ENCODE peak calls at places on chromosome X, in eight cellular contexts. T is heart right ventricle; K is left ventricle myocardium superior; G is nephron progenitor cell; B is CD8-positive, alpha-beta memory T cell; A is HEK293T; P is AG10803; H is type B pancreatic cell. R is an unnamed sample.

GRCh38 chrX:21374994-21375794 is 976 bp downstream of the CNKSR2 start:
- DNase-seq in H (no peak), B (no peak), P (no peak), G (peak), K (peak), T (no peak), A (no peak), R (no peak)

GRCh38 chrX:26442340-26442739 is 226.4 kb downstream of the MAGEB5 start:
- DNase-seq in G (no peak), P (peak), H (no peak), K (no peak), B (no peak), T (no peak), A (peak), R (no peak)

GRCh38 chrX:97322401-97322800 is 438.7 kb downstream of the RPA4 start:
- DNase-seq in P (no peak), K (no peak), H (no peak), T (no peak), A (no peak), B (no peak), G (no peak), R (no peak)

GRCh38 chrX:130196453-130196852 is 24.7 kb downstream of the RAB33A start:
- DNase-seq in G (no peak), T (no peak), H (no peak), P (peak), A (no peak), K (no peak), B (no peak), R (no peak)

GRCh38 chrX:641671-642435 is 11.3 kb downstream of the SHOX start:
- DNase-seq in A (no peak), H (peak), K (no peak), T (no peak), G (no peak), P (no peak), B (no peak), R (no peak)

GRCh38 chrX:20270557-20270880 is 3.8 kb upstream of the RPS6KA3 start:
- DNase-seq in A (no peak), H (no peak), T (no peak), K (no peak), G (no peak), P (peak), B (no peak), R (no peak)

GRCh38 chrX:134758652-134759051 is 100.4 kb upstream of the PLAC1 start:
- DNase-seq in K (no peak), P (no peak), B (no peak), G (no peak), H (no peak), T (no peak), A (no peak), R (no peak)

GRCh38 chrX:154114652-154115051 is 17.1 kb upstream of the MECP2 start:
- DNase-seq in A (no peak), B (no peak), P (no peak), K (no peak), T (no peak), G (no peak), H (no peak), R (no peak)

GRCh38 chrX:134520860-134521390 is 61.0 kb downstream of the HPRT1 start:
- DNase-seq in P (peak), K (no peak), A (peak), B (no peak), T (no peak), H (no peak), G (peak), R (peak)

GRCh38 chrX:78321809-78322208 is 5.6 kb downstream of the CYSLTR1 start:
- DNase-seq in T (no peak), P (no peak), G (no peak), B (peak), A (no peak), K (peak), H (no peak), R (no peak)

GRCh38 chrX:40100141-40100536 is 2.4 kb upstream of the BCOR start:
- DNase-seq in H (no peak), T (peak), G (no peak), B (no peak), A (no peak), K (peak), P (no peak), R (no peak)

GRCh38 chrX:149539283-149540132 is 1.3 kb upstream of the EOLA1 start:
- DNase-seq in K (peak), B (peak), T (peak), P (peak), H (peak), A (peak), G (peak), R (no peak)

GRCh38 chrX:101658661-101659477 is 781 bp downstream of the ARMCX2 start:
- DNase-seq in G (peak), H (no peak), A (peak), K (peak), P (peak), B (peak), T (peak), R (no peak)

GRCh38 chrX:68686684-68687045 is 39.2 kb downstream of the STARD8 start:
- DNase-seq in G (no peak), T (no peak), P (no peak), A (no peak), B (no peak), K (peak), H (no peak), R (no peak)